ENCODE peak calls at places on chromosomes 16 and 17, in four cellular contexts. One of them, this sample, is unnamed.

GRCh38 chr16:20327444-20328041 is at the start of gene GP2:
- DNase-seq in OCI-LY7: no peak
- DNase-seq in IMR-90: no peak
- DNase-seq in fibroblast of lung: no peak
- DNase-seq in this sample: no peak

GRCh38 chr16:77581706-77582105 is 140.6 kb upstream of the NUDT7 start:
- DNase-seq in IMR-90: peak
- DNase-seq in fibroblast of lung: peak
- DNase-seq in OCI-LY7: no peak
- DNase-seq in this sample: no peak

GRCh38 chr17:32310927-32311568 is 30.9 kb downstream of the C17orf75 start:
- DNase-seq in OCI-LY7: peak
- DNase-seq in fibroblast of lung: no peak
- DNase-seq in IMR-90: no peak
- DNase-seq in this sample: no peak

GRCh38 chr17:65314212-65314611 is 177.0 kb downstream of the RGS9 start:
- DNase-seq in OCI-LY7: no peak
- DNase-seq in IMR-90: no peak
- DNase-seq in fibroblast of lung: no peak
- DNase-seq in this sample: no peak

GRCh38 chr17:75270218-75270965 is 639 bp downstream of the MIF4GD start:
- DNase-seq in fibroblast of lung: peak
- DNase-seq in OCI-LY7: peak
- DNase-seq in IMR-90: peak
- DNase-seq in this sample: peak

GRCh38 chr17:66691644-66692500 is 143.0 kb upstream of the CACNG5 start:
- DNase-seq in OCI-LY7: no peak
- DNase-seq in IMR-90: peak
- DNase-seq in fibroblast of lung: no peak
- DNase-seq in this sample: peak

GRCh38 chr16:30000768-30001631 is 5.0 kb downstream of the INO80E start:
- DNase-seq in fibroblast of lung: no peak
- DNase-seq in IMR-90: no peak
- DNase-seq in OCI-LY7: no peak
- DNase-seq in this sample: no peak

GRCh38 chr16:88928405-88929375 is 48.3 kb downstream of the CBFA2T3 start:
- DNase-seq in IMR-90: no peak
- DNase-seq in fibroblast of lung: no peak
- DNase-seq in OCI-LY7: no peak
- DNase-seq in this sample: no peak

GRCh38 chr17:57499648-57500049 is 243.3 kb downstream of the MSI2 start:
- DNase-seq in fibroblast of lung: peak
- DNase-seq in IMR-90: no peak
- DNase-seq in OCI-LY7: no peak
- DNase-seq in this sample: no peak

GRCh38 chr17:6544770-6545169 is 11.6 kb downstream of the PITPNM3 start:
- DNase-seq in IMR-90: no peak
- DNase-seq in fibroblast of lung: no peak
- DNase-seq in OCI-LY7: no peak
- DNase-seq in this sample: no peak

GRCh38 chr17:11485336-11485735 is 112.9 kb upstream of the DNAH9 start:
- DNase-seq in fibroblast of lung: no peak
- DNase-seq in OCI-LY7: no peak
- DNase-seq in IMR-90: no peak
- DNase-seq in this sample: no peak

GRCh38 chr17:71330099-71330375 is 790.8 kb upstream of the SOX9 start:
- DNase-seq in OCI-LY7: no peak
- DNase-seq in fibroblast of lung: peak
- DNase-seq in IMR-90: no peak
- DNase-seq in this sample: no peak

GRCh38 chr17:79942591-79943353 is 92.9 kb downstream of the TBC1D16 start:
- DNase-seq in fibroblast of lung: peak
- DNase-seq in OCI-LY7: peak
- DNase-seq in IMR-90: peak
- DNase-seq in this sample: no peak

GRCh38 chr16:51050379-51050710 is 100.7 kb downstream of the SALL1 start:
- DNase-seq in IMR-90: no peak
- DNase-seq in OCI-LY7: no peak
- DNase-seq in fibroblast of lung: no peak
- DNase-seq in this sample: no peak

GRCh38 chr17:78573955-78574354 is 3.2 kb downstream of the DNAH17 start:
- DNase-seq in IMR-90: no peak
- DNase-seq in fibroblast of lung: no peak
- DNase-seq in OCI-LY7: peak
- DNase-seq in this sample: peak

GRCh38 chr16:18943414-18943813 is 17.2 kb upstream of the SMG1 start:
- DNase-seq in fibroblast of lung: no peak
- DNase-seq in OCI-LY7: peak
- DNase-seq in IMR-90: no peak
- DNase-seq in this sample: no peak

GRCh38 chr17:64617125-64617780 is 44.9 kb downstream of the SMURF2 start:
- DNase-seq in IMR-90: peak
- DNase-seq in fibroblast of lung: no peak
- DNase-seq in OCI-LY7: no peak
- DNase-seq in this sample: no peak

GRCh38 chr16:12420661-12421209 is 383.0 kb downstream of the CPPED1 start:
- DNase-seq in OCI-LY7: no peak
- DNase-seq in IMR-90: no peak
- DNase-seq in fibroblast of lung: no peak
- DNase-seq in this sample: peak

GRCh38 chr16:9761870-9762269 is 420.4 kb downstream of the GRIN2A start:
- DNase-seq in IMR-90: no peak
- DNase-seq in fibroblast of lung: no peak
- DNase-seq in OCI-LY7: no peak
- DNase-seq in this sample: no peak

GRCh38 chr16:86773339-86773715 is 195.0 kb downstream of the FOXL1 start:
- DNase-seq in fibroblast of lung: no peak
- DNase-seq in OCI-LY7: no peak
- DNase-seq in IMR-90: no peak
- DNase-seq in this sample: no peak

GRCh38 chr16:15553313-15554088 is 89.5 kb downstream of the MARF1 start:
- DNase-seq in fibroblast of lung: peak
- DNase-seq in OCI-LY7: no peak
- DNase-seq in IMR-90: peak
- DNase-seq in this sample: no peak

GRCh38 chr16:81808933-81809480 is 29.9 kb downstream of the PLCG2 start:
- DNase-seq in IMR-90: no peak
- DNase-seq in fibroblast of lung: no peak
- DNase-seq in OCI-LY7: peak
- DNase-seq in this sample: peak

GRCh38 chr16:86994215-86994614 is 323.0 kb downstream of the C16orf95 start:
- DNase-seq in IMR-90: no peak
- DNase-seq in fibroblast of lung: no peak
- DNase-seq in OCI-LY7: no peak
- DNase-seq in this sample: no peak

GRCh38 chr16:48497932-48498760 is 111.8 kb downstream of the N4BP1 start:
- DNase-seq in OCI-LY7: no peak
- DNase-seq in fibroblast of lung: no peak
- DNase-seq in IMR-90: no peak
- DNase-seq in this sample: no peak

GRCh38 chr17:50559674-50560184 is 786 bp upstream of the CACNA1G start:
- DNase-seq in fibroblast of lung: peak
- DNase-seq in IMR-90: peak
- DNase-seq in OCI-LY7: no peak
- DNase-seq in this sample: peak

GRCh38 chr17:80187493-80187892 is 17.7 kb downstream of the CARD14 start:
- DNase-seq in fibroblast of lung: no peak
- DNase-seq in OCI-LY7: no peak
- DNase-seq in IMR-90: no peak
- DNase-seq in this sample: peak

GRCh38 chr17:18324140-18325049 is 9.3 kb downstream of the SMCR8 start:
- DNase-seq in IMR-90: no peak
- DNase-seq in OCI-LY7: no peak
- DNase-seq in fibroblast of lung: no peak
- DNase-seq in this sample: no peak

GRCh38 chr17:66673668-66674276 is 161.1 kb upstream of the CACNG5 start:
- DNase-seq in fibroblast of lung: peak
- DNase-seq in IMR-90: peak
- DNase-seq in OCI-LY7: peak
- DNase-seq in this sample: peak

GRCh38 chr17:4728124-4728523 is 3.1 kb upstream of the MED11 start:
- DNase-seq in OCI-LY7: no peak
- DNase-seq in IMR-90: no peak
- DNase-seq in fibroblast of lung: no peak
- DNase-seq in this sample: no peak
- H3K4me2 ChIP-seq in OCI-LY7: no peak
- H3K4me2 ChIP-seq in IMR-90: no peak
- H3K4me2 ChIP-seq in fibroblast of lung: no peak
- H3K4me2 ChIP-seq in this sample: no peak

DNA sequence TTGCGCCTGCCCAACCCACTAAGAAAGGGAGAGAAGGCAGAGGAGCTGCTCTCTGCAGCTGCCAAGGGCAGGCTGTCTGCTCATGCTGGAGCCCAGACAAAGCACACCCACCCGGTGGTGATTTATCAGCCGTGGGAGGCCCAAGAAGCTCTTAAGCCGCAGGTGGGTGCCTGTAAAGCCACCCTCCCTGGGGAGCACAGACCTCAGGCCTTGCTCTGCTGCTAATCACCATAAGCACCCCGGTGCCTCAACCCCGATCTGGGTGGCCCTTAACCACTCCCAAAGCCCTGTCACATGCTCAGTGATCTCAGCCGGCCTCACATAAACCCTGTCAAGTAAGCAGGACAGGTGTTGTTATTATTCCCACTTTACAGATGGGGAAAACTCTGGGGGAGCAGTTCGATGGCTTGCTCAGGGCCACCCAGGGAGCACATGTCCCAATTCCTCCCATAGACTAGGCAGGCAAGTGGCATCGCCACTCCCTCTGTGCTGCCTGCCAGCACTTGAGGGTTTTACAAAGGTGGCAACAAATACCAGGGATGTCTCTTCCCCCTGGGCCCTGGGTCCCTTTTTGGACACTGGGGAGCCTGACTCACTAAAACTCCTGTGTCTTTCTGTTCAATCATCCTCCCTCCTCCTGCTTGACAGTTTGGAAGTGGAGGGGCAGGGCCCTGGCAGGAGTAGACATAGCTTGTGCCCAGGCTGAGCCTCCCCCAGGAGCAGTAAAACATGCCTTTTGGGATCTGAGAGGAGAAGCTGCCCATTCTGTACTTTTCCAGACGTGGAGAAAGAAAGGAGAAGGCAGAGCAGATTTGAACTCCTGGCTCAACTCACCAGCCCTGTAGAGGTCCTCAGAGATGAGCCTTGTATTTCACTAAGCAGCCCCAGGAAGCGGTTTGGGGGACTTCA is 299.3 kb downstream of the SOX9 start:
- DNase-seq in IMR-90: no peak
- DNase-seq in OCI-LY7: peak
- DNase-seq in fibroblast of lung: peak
- DNase-seq in this sample: peak
- H3K4me2 ChIP-seq in IMR-90: no peak
- H3K4me2 ChIP-seq in OCI-LY7: no peak
- H3K4me2 ChIP-seq in fibroblast of lung: no peak
- H3K4me2 ChIP-seq in this sample: peak

DNA sequence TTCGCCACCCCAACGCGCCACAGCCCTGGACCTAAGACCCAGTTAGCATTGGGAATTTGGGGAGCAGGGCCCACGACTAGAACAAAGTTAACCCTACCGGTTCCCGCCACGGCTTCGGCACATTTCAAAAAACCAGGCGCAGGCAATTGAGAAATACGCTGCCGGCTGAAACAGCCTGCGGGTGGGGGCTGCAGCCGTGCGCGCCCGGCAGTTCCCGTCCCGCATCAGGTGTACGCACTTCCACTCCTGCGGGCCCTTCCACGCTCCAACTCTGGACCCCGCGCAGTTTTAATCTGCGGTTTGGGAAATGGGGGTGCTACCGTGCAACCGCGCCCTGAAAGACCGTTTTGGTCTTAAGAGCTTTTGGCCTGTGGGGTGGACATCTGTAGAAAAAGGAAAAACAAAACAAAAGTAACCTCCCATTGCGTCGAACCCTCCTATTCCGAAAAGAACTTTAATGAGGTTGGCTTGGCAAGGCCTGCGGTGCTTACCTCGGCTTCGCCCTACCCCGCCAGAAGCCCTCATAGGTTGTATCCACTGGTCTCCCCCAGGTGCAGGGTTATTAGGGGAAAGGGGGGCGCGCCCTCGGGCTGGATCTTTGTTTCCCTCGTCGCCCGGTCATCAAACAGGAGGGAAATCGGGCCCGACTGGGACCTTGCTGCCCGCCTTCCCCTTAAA is 7.1 kb downstream of the IRX5 start:
- DNase-seq in IMR-90: no peak
- DNase-seq in OCI-LY7: no peak
- DNase-seq in fibroblast of lung: no peak
- DNase-seq in this sample: no peak
- H3K4me2 ChIP-seq in IMR-90: no peak
- H3K4me2 ChIP-seq in OCI-LY7: no peak
- H3K4me2 ChIP-seq in fibroblast of lung: no peak
- H3K4me2 ChIP-seq in this sample: no peak

DNA sequence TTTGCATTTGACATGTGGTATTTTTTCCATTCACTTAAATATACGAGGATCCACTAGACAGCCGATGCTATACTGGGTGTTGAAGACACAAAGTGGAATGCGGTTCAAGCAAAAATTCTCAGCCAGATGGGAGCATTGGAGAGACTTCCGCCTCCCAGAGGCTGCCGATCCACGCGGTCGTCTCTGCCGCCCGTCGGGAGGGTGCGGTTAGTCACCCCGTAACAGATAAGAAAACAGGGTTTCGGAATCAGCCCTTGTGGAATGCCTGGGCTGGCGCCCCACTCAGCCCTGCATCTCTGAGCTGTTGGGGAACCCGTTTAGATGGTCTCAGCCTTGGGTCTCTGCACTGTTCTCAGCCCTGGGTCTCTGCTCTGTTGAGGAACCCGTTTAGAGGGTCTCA is 7.3 kb downstream of the GSE1 start:
- DNase-seq in IMR-90: no peak
- DNase-seq in OCI-LY7: no peak
- DNase-seq in fibroblast of lung: no peak
- DNase-seq in this sample: no peak
- H3K4me2 ChIP-seq in IMR-90: no peak
- H3K4me2 ChIP-seq in OCI-LY7: no peak
- H3K4me2 ChIP-seq in fibroblast of lung: no peak
- H3K4me2 ChIP-seq in this sample: no peak

GRCh38 chr16:3092501-3092991 is 6.5 kb downstream of the ZSCAN10 start:
- DNase-seq in OCI-LY7: no peak
- DNase-seq in IMR-90: no peak
- DNase-seq in fibroblast of lung: no peak
- DNase-seq in this sample: no peak
- H3K4me2 ChIP-seq in OCI-LY7: peak
- H3K4me2 ChIP-seq in IMR-90: no peak
- H3K4me2 ChIP-seq in fibroblast of lung: no peak
- H3K4me2 ChIP-seq in this sample: no peak

GRCh38 chr17:76645481-76645880 is 1.9 kb upstream of the ST6GALNAC1 start:
- DNase-seq in IMR-90: no peak
- DNase-seq in OCI-LY7: no peak
- DNase-seq in fibroblast of lung: no peak
- DNase-seq in this sample: no peak
- H3K4me2 ChIP-seq in IMR-90: no peak
- H3K4me2 ChIP-seq in OCI-LY7: no peak
- H3K4me2 ChIP-seq in fibroblast of lung: no peak
- H3K4me2 ChIP-seq in this sample: no peak